ENCODE peak calls at places on chromosomes 6 and 20, in ten cellular contexts. Z is NCI-H1105 treated with DMSO at 0.1 percent for 48 hours; R is NK-92 treated with Interleukin-12 subunit alpha and Interleukin-12 subunit beta, amount 100 ng/mL, for 24 hours; Y is B cell; F is islet precursor cell; W is T-cell; J is lung; T is GM13976; G is activated naive CD4-positive, alpha-beta T cell; D is transverse colon. X is an unnamed sample.

GRCh38 chr6:2952557-2953095 is 18.7 kb downstream of the SERPINB6 start:
- DNase-seq in J (peak), F (peak), W (peak), G (peak), D (peak), Z (peak), T (peak), Y (peak), R (peak), X (peak)

GRCh38 chr6:99187429-99187828 is 162.0 kb downstream of the FAXC start:
- DNase-seq in R (no peak), F (no peak), J (no peak), Y (no peak), Z (peak), D (no peak), W (no peak), T (no peak), G (no peak), X (no peak)

GRCh38 chr6:168380956-168381605 is 59.9 kb upstream of the SMOC2 start:
- DNase-seq in R (no peak), T (no peak), F (no peak), W (no peak), G (no peak), J (no peak), Y (no peak), Z (no peak), D (no peak), X (no peak)

GRCh38 chr20:2005831-2006426 is 12.1 kb upstream of the PDYN start:
- DNase-seq in R (no peak), T (peak), J (peak), D (peak), Y (peak), Z (no peak), G (peak), W (peak), F (peak), X (peak)

GRCh38 chr20:36779656-36780025 is 6.1 kb upstream of the DSN1 start:
- DNase-seq in W (no peak), Y (no peak), J (no peak), G (no peak), R (no peak), T (no peak), Z (no peak), F (no peak), D (no peak), X (no peak)

GRCh38 chr20:32476684-32477593 is 108.2 kb downstream of the NOL4L start:
- DNase-seq in G (no peak), F (no peak), D (no peak), R (no peak), T (no peak), Y (no peak), Z (no peak), W (no peak), J (no peak), X (no peak)

GRCh38 chr20:35888659-35889058 is 65.6 kb downstream of the SCAND1 start:
- DNase-seq in R (no peak), Z (no peak), W (no peak), T (no peak), F (no peak), J (no peak), G (no peak), Y (no peak), D (no peak), X (no peak)

GRCh38 chr6:42962502-42963178 is 2.1 kb downstream of the GNMT start:
- DNase-seq in W (no peak), R (no peak), J (no peak), Z (no peak), G (no peak), Y (no peak), F (no peak), D (no peak), T (no peak), X (no peak)

GRCh38 chr6:4297348-4297747 is 162.0 kb upstream of the ECI2 start:
- DNase-seq in T (no peak), R (no peak), Y (no peak), G (no peak), F (peak), W (no peak), Z (peak), J (peak), D (no peak), X (no peak)

GRCh38 chr6:63319911-63320310 is at the start of gene LGSN:
- DNase-seq in G (no peak), W (no peak), J (no peak), Y (no peak), F (no peak), D (no peak), R (no peak), T (no peak), Z (no peak), X (no peak)

GRCh38 chr6:73929421-73929820 is 233.4 kb downstream of the CD109 start:
- DNase-seq in Y (no peak), F (no peak), D (no peak), G (no peak), T (no peak), W (no peak), J (no peak), R (no peak), Z (no peak), X (no peak)

GRCh38 chr6:89037156-89037900 is 43.2 kb upstream of the PNRC1 start:
- DNase-seq in T (no peak), D (no peak), R (no peak), W (no peak), F (peak), Y (no peak), Z (no peak), G (no peak), J (peak), X (peak)

GRCh38 chr6:31293343-31293742 is 21.5 kb upstream of the HLA-C start:
- DNase-seq in T (no peak), R (no peak), W (no peak), Z (no peak), Y (no peak), D (no peak), F (no peak), G (no peak), J (no peak), X (no peak)

GRCh38 chr20:25586877-25587276 is 1.5 kb upstream of the NINL start:
- DNase-seq in T (no peak), J (no peak), R (no peak), D (no peak), G (no peak), F (no peak), Y (no peak), Z (no peak), W (no peak), X (no peak)

GRCh38 chr20:38127011-38127621 is 38.0 kb downstream of the TGM2 start:
- DNase-seq in D (no peak), J (no peak), W (no peak), G (no peak), Z (no peak), T (no peak), R (no peak), F (peak), Y (no peak), X (peak)

GRCh38 chr6:139515511-139515910 is 141.1 kb upstream of the CITED2 start:
- DNase-seq in D (no peak), Z (no peak), T (peak), R (no peak), G (no peak), W (no peak), Y (no peak), F (peak), J (no peak), X (no peak)

GRCh38 chr6:167570460-167571400 is 245.8 kb downstream of the TTLL2 start:
- DNase-seq in T (no peak), Y (no peak), Z (no peak), W (no peak), R (no peak), J (peak), G (no peak), F (no peak), D (no peak), X (no peak)

X was measured in mucosa of gallbladder.